ENCODE peak calls at places on chromosomes 7 and 10, in four cellular contexts. B, Y, F and V are unnamed samples.
A peak's percentile ranks its signal among the peaks of the same experiment; 100 is the strongest.

GRCh38 chr10:124661661-124662180 is 82.5 kb downstream of the FAM53B start:
- DNase-seq in B (no peak), Y (no peak), F (no peak), V (no peak)

GRCh38 chr7:121084748-121085336 is 96.3 kb downstream of the CPED1 start:
- DNase-seq in B (no peak), Y (no peak), F (peak; percentile 86), V (peak; percentile 88)

GRCh38 chr10:29895436-29895835 is 163.9 kb downstream of the JCAD start:
- DNase-seq in B (no peak), Y (peak; percentile 12), F (peak; percentile 93), V (peak; percentile 91)

GRCh38 chr7:25032774-25033743 is 53.1 kb upstream of the OSBPL3 start:
- DNase-seq in B (no peak), Y (no peak), F (peak; percentile 10), V (no peak)

GRCh38 chr10:75392271-75392670 is 9.3 kb downstream of the ZNF503 start:
- DNase-seq in B (no peak), Y (no peak), F (no peak), V (no peak)

GRCh38 chr10:21556527-21556926 is 22.5 kb downstream of the MLLT10 start:
- DNase-seq in B (no peak), Y (no peak), F (no peak), V (no peak)

GRCh38 chr10:451021-451471 is 238.4 kb downstream of the DIP2C start:
- DNase-seq in B (peak; percentile 39), Y (no peak), F (no peak), V (no peak)

GRCh38 chr7:4837041-4837813 is 24.6 kb downstream of the PAPOLB start:
- DNase-seq in B (no peak), Y (no peak), F (no peak), V (no peak)

GRCh38 chr10:29648114-29648982 is 13.6 kb upstream of the SVIL start:
- DNase-seq in B (no peak), Y (no peak), F (peak; percentile 51), V (no peak)

GRCh38 chr7:128879939-128880746 is 17.5 kb downstream of the ATP6V1F start:
- DNase-seq in B (peak; percentile 31), Y (peak; percentile 73), F (peak; percentile 52), V (peak; percentile 77)

GRCh38 chr10:122054046-122055025 is 65.4 kb downstream of the TACC2 start:
- DNase-seq in B (no peak), Y (peak; percentile 51), F (peak; percentile 84), V (peak; percentile 84)

GRCh38 chr10:71536332-71536731 is 139.6 kb downstream of the CDH23 start:
- DNase-seq in B (no peak), Y (no peak), F (no peak), V (no peak)

GRCh38 chr10:60187691-60188090 is 202.0 kb downstream of the ANK3 start:
- DNase-seq in B (no peak), Y (no peak), F (no peak), V (no peak)

GRCh38 chr10:116691544-116692126 is 50.7 kb downstream of the HSPA12A start:
- DNase-seq in B (no peak), Y (no peak), F (peak; percentile 3), V (peak; percentile 7)

GRCh38 chr10:125707852-125708468 is 11.5 kb upstream of the EDRF1 start:
- DNase-seq in B (no peak), Y (no peak), F (peak; percentile 47), V (peak; percentile 13)

GRCh38 chr7:101696-102376 is 90.5 kb upstream of the FAM20C start:
- DNase-seq in B (no peak), Y (no peak), F (peak; percentile 33), V (peak; percentile 45)

GRCh38 chr7:29106128-29106988 is 40.0 kb downstream of the CPVL start:
- DNase-seq in B (peak; percentile 81), Y (peak; percentile 46), F (peak; percentile 79), V (peak; percentile 83)

GRCh38 chr10:72803119-72803505 is 90.4 kb upstream of the OIT3 start:
- DNase-seq in B (no peak), Y (no peak), F (no peak), V (no peak)

GRCh38 chr7:32937344-32938174 is 19.7 kb upstream of the FKBP9 start:
- DNase-seq in B (no peak), Y (no peak), F (peak; percentile 78), V (peak; percentile 87)